ENCODE peak calls at places on chromosomes 2 and 18, in seven cellular contexts. One of them, this sample, is unnamed.

GRCh38 chr2:31138037-31138962 is at the start of gene GALNT14:
- DNase-seq in astrocyte of the spinal cord: peak
- DNase-seq in lower lobe of right lung: peak
- DNase-seq in endothelial cell: peak
- DNase-seq in neural crest cell: peak
- DNase-seq in nephron progenitor cell: peak
- DNase-seq in chondrocyte: no peak
- DNase-seq in this sample: peak

GRCh38 chr2:168490015-168490874 is 34.2 kb downstream of the CERS6 start:
- DNase-seq in astrocyte of the spinal cord: peak
- DNase-seq in lower lobe of right lung: no peak
- DNase-seq in endothelial cell: no peak
- DNase-seq in neural crest cell: no peak
- DNase-seq in nephron progenitor cell: no peak
- DNase-seq in chondrocyte: no peak
- DNase-seq in this sample: peak

GRCh38 chr18:61581578-61582204 is 248.5 kb downstream of the CDH20 start:
- DNase-seq in astrocyte of the spinal cord: peak
- DNase-seq in lower lobe of right lung: peak
- DNase-seq in endothelial cell: peak
- DNase-seq in neural crest cell: peak
- DNase-seq in nephron progenitor cell: peak
- DNase-seq in chondrocyte: no peak
- DNase-seq in this sample: peak

GRCh38 chr2:207847807-207848544 is 78.3 kb upstream of the FZD5 start:
- DNase-seq in astrocyte of the spinal cord: peak
- DNase-seq in lower lobe of right lung: peak
- DNase-seq in endothelial cell: no peak
- DNase-seq in neural crest cell: no peak
- DNase-seq in nephron progenitor cell: no peak
- DNase-seq in chondrocyte: no peak
- DNase-seq in this sample: peak

GRCh38 chr2:236338495-236339184 is 74.4 kb upstream of the ASB18 start:
- DNase-seq in astrocyte of the spinal cord: no peak
- DNase-seq in lower lobe of right lung: peak
- DNase-seq in endothelial cell: peak
- DNase-seq in neural crest cell: no peak
- DNase-seq in nephron progenitor cell: peak
- DNase-seq in chondrocyte: no peak
- DNase-seq in this sample: no peak

GRCh38 chr2:224976629-224977525 is 65.4 kb downstream of the DOCK10 start:
- DNase-seq in astrocyte of the spinal cord: no peak
- DNase-seq in lower lobe of right lung: no peak
- DNase-seq in endothelial cell: no peak
- DNase-seq in neural crest cell: no peak
- DNase-seq in nephron progenitor cell: no peak
- DNase-seq in chondrocyte: no peak
- DNase-seq in this sample: no peak

GRCh38 chr18:40133253-40133652 is 1821.8 kb upstream of the PIK3C3 start:
- DNase-seq in astrocyte of the spinal cord: no peak
- DNase-seq in lower lobe of right lung: no peak
- DNase-seq in endothelial cell: no peak
- DNase-seq in neural crest cell: no peak
- DNase-seq in nephron progenitor cell: no peak
- DNase-seq in chondrocyte: no peak
- DNase-seq in this sample: no peak

GRCh38 chr18:68679531-68679930 is 35.4 kb downstream of the TMX3 start:
- DNase-seq in astrocyte of the spinal cord: no peak
- DNase-seq in lower lobe of right lung: no peak
- DNase-seq in endothelial cell: no peak
- DNase-seq in neural crest cell: no peak
- DNase-seq in nephron progenitor cell: no peak
- DNase-seq in chondrocyte: no peak
- DNase-seq in this sample: peak

GRCh38 chr2:223019390-223019930 is 32.5 kb upstream of the KCNE4 start:
- DNase-seq in astrocyte of the spinal cord: no peak
- DNase-seq in lower lobe of right lung: no peak
- DNase-seq in endothelial cell: no peak
- DNase-seq in neural crest cell: no peak
- DNase-seq in nephron progenitor cell: no peak
- DNase-seq in chondrocyte: no peak
- DNase-seq in this sample: no peak

GRCh38 chr2:223020971-223021675 is 30.9 kb upstream of the KCNE4 start:
- DNase-seq in astrocyte of the spinal cord: no peak
- DNase-seq in lower lobe of right lung: no peak
- DNase-seq in endothelial cell: no peak
- DNase-seq in neural crest cell: no peak
- DNase-seq in nephron progenitor cell: no peak
- DNase-seq in chondrocyte: no peak
- DNase-seq in this sample: no peak

GRCh38 chr2:223019987-223020717 is 31.8 kb upstream of the KCNE4 start:
- DNase-seq in astrocyte of the spinal cord: no peak
- DNase-seq in lower lobe of right lung: no peak
- DNase-seq in endothelial cell: no peak
- DNase-seq in neural crest cell: no peak
- DNase-seq in nephron progenitor cell: no peak
- DNase-seq in chondrocyte: no peak
- DNase-seq in this sample: no peak
- TF ChIP-seq CTCF in astrocyte of the spinal cord: no peak
- TF ChIP-seq CTCF in lower lobe of right lung: no peak
- TF ChIP-seq CTCF in endothelial cell: no peak
- TF ChIP-seq CTCF in neural crest cell: no peak
- TF ChIP-seq CTCF in nephron progenitor cell: no peak
- TF ChIP-seq CTCF in chondrocyte: no peak
- TF ChIP-seq CTCF in this sample: peak

DNA sequence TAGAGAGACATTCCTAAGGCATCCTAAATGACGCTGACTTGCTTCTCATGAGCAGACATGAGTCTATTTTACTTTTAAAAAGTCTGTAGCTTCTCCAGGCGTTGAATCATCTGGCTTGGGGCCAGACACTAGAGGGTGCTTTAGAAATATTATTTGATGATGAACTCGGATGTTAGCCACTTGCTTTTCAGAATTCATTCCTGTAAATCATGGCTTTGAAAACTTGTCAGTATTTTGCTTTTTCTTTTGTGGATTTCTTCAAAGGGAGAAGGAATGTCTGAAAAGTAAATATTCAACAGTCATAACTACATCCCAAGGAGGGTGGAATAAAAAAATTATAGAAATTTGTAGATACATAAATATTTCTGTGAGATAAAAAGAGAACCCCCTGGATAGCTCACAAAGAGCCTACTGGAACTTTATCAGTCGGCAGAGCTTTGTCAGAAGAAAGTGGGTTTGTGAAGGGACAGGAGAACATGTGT is 370.8 kb downstream of the OSR1 start:
- DNase-seq in astrocyte of the spinal cord: peak
- DNase-seq in lower lobe of right lung: peak
- DNase-seq in endothelial cell: no peak
- DNase-seq in neural crest cell: no peak
- DNase-seq in nephron progenitor cell: no peak
- DNase-seq in chondrocyte: no peak
- DNase-seq in this sample: peak
- TF ChIP-seq CTCF in astrocyte of the spinal cord: peak
- TF ChIP-seq CTCF in lower lobe of right lung: peak
- TF ChIP-seq CTCF in endothelial cell: no peak
- TF ChIP-seq CTCF in neural crest cell: no peak
- TF ChIP-seq CTCF in nephron progenitor cell: no peak
- TF ChIP-seq CTCF in chondrocyte: peak
- TF ChIP-seq CTCF in this sample: peak

GRCh38 chr2:65113229-65113628 is 16.7 kb downstream of the RAB1A start:
- DNase-seq in astrocyte of the spinal cord: no peak
- DNase-seq in lower lobe of right lung: no peak
- DNase-seq in endothelial cell: no peak
- DNase-seq in neural crest cell: no peak
- DNase-seq in nephron progenitor cell: no peak
- DNase-seq in chondrocyte: no peak
- DNase-seq in this sample: no peak
- TF ChIP-seq CTCF in astrocyte of the spinal cord: no peak
- TF ChIP-seq CTCF in lower lobe of right lung: no peak
- TF ChIP-seq CTCF in endothelial cell: no peak
- TF ChIP-seq CTCF in neural crest cell: no peak
- TF ChIP-seq CTCF in nephron progenitor cell: no peak
- TF ChIP-seq CTCF in chondrocyte: no peak
- TF ChIP-seq CTCF in this sample: no peak

GRCh38 chr2:235302263-235302662 is 191.6 kb upstream of the AGAP1 start:
- DNase-seq in astrocyte of the spinal cord: no peak
- DNase-seq in lower lobe of right lung: no peak
- DNase-seq in endothelial cell: no peak
- DNase-seq in neural crest cell: no peak
- DNase-seq in nephron progenitor cell: no peak
- DNase-seq in chondrocyte: no peak
- DNase-seq in this sample: no peak

GRCh38 chr2:235303499-235304291 is 190.1 kb upstream of the AGAP1 start:
- DNase-seq in astrocyte of the spinal cord: no peak
- DNase-seq in lower lobe of right lung: no peak
- DNase-seq in endothelial cell: no peak
- DNase-seq in neural crest cell: no peak
- DNase-seq in nephron progenitor cell: no peak
- DNase-seq in chondrocyte: no peak
- DNase-seq in this sample: no peak

GRCh38 chr2:235301202-235302076 is 192.4 kb upstream of the AGAP1 start:
- DNase-seq in astrocyte of the spinal cord: no peak
- DNase-seq in lower lobe of right lung: no peak
- DNase-seq in endothelial cell: no peak
- DNase-seq in neural crest cell: no peak
- DNase-seq in nephron progenitor cell: no peak
- DNase-seq in chondrocyte: no peak
- DNase-seq in this sample: no peak

GRCh38 chr2:235295831-235296230 is 198.0 kb upstream of the AGAP1 start:
- DNase-seq in astrocyte of the spinal cord: no peak
- DNase-seq in lower lobe of right lung: no peak
- DNase-seq in endothelial cell: no peak
- DNase-seq in neural crest cell: no peak
- DNase-seq in nephron progenitor cell: no peak
- DNase-seq in chondrocyte: no peak
- DNase-seq in this sample: no peak

GRCh38 chr2:235300368-235301201 is 193.3 kb upstream of the AGAP1 start:
- DNase-seq in astrocyte of the spinal cord: peak
- DNase-seq in lower lobe of right lung: peak
- DNase-seq in endothelial cell: no peak
- DNase-seq in neural crest cell: no peak
- DNase-seq in nephron progenitor cell: no peak
- DNase-seq in chondrocyte: no peak
- DNase-seq in this sample: peak
- TF ChIP-seq CTCF in astrocyte of the spinal cord: no peak
- TF ChIP-seq CTCF in lower lobe of right lung: no peak
- TF ChIP-seq CTCF in endothelial cell: no peak
- TF ChIP-seq CTCF in neural crest cell: no peak
- TF ChIP-seq CTCF in nephron progenitor cell: no peak
- TF ChIP-seq CTCF in chondrocyte: no peak
- TF ChIP-seq CTCF in this sample: no peak

GRCh38 chr2:23618696-23619530 is 233.9 kb downstream of the KLHL29 start:
- DNase-seq in astrocyte of the spinal cord: no peak
- DNase-seq in lower lobe of right lung: peak
- DNase-seq in endothelial cell: no peak
- DNase-seq in neural crest cell: no peak
- DNase-seq in nephron progenitor cell: no peak
- DNase-seq in chondrocyte: peak
- DNase-seq in this sample: no peak
- TF ChIP-seq CTCF in astrocyte of the spinal cord: no peak
- TF ChIP-seq CTCF in lower lobe of right lung: no peak
- TF ChIP-seq CTCF in endothelial cell: no peak
- TF ChIP-seq CTCF in neural crest cell: no peak
- TF ChIP-seq CTCF in nephron progenitor cell: no peak
- TF ChIP-seq CTCF in chondrocyte: no peak
- TF ChIP-seq CTCF in this sample: no peak

GRCh38 chr18:56298935-56299334 is 339.5 kb downstream of the TXNL1 start:
- DNase-seq in astrocyte of the spinal cord: peak
- DNase-seq in lower lobe of right lung: no peak
- DNase-seq in endothelial cell: no peak
- DNase-seq in neural crest cell: no peak
- DNase-seq in nephron progenitor cell: no peak
- DNase-seq in chondrocyte: no peak
- DNase-seq in this sample: peak
- TF ChIP-seq CTCF in astrocyte of the spinal cord: peak
- TF ChIP-seq CTCF in lower lobe of right lung: peak
- TF ChIP-seq CTCF in endothelial cell: no peak
- TF ChIP-seq CTCF in neural crest cell: peak
- TF ChIP-seq CTCF in nephron progenitor cell: no peak
- TF ChIP-seq CTCF in chondrocyte: peak
- TF ChIP-seq CTCF in this sample: peak

GRCh38 chr2:195434346-195434745 is 222.7 kb upstream of the SLC39A10 start:
- DNase-seq in astrocyte of the spinal cord: no peak
- DNase-seq in lower lobe of right lung: no peak
- DNase-seq in endothelial cell: no peak
- DNase-seq in neural crest cell: no peak
- DNase-seq in nephron progenitor cell: no peak
- DNase-seq in chondrocyte: no peak
- DNase-seq in this sample: no peak

GRCh38 chr2:195425328-195425727 is 231.7 kb upstream of the SLC39A10 start:
- DNase-seq in astrocyte of the spinal cord: no peak
- DNase-seq in lower lobe of right lung: no peak
- DNase-seq in endothelial cell: no peak
- DNase-seq in neural crest cell: no peak
- DNase-seq in nephron progenitor cell: no peak
- DNase-seq in chondrocyte: no peak
- DNase-seq in this sample: no peak

GRCh38 chr2:195428673-195429072 is 228.4 kb upstream of the SLC39A10 start:
- DNase-seq in astrocyte of the spinal cord: no peak
- DNase-seq in lower lobe of right lung: no peak
- DNase-seq in endothelial cell: no peak
- DNase-seq in neural crest cell: no peak
- DNase-seq in nephron progenitor cell: no peak
- DNase-seq in chondrocyte: no peak
- DNase-seq in this sample: no peak
- TF ChIP-seq CTCF in astrocyte of the spinal cord: no peak
- TF ChIP-seq CTCF in lower lobe of right lung: no peak
- TF ChIP-seq CTCF in endothelial cell: no peak
- TF ChIP-seq CTCF in neural crest cell: no peak
- TF ChIP-seq CTCF in nephron progenitor cell: no peak
- TF ChIP-seq CTCF in chondrocyte: no peak
- TF ChIP-seq CTCF in this sample: no peak

DNA sequence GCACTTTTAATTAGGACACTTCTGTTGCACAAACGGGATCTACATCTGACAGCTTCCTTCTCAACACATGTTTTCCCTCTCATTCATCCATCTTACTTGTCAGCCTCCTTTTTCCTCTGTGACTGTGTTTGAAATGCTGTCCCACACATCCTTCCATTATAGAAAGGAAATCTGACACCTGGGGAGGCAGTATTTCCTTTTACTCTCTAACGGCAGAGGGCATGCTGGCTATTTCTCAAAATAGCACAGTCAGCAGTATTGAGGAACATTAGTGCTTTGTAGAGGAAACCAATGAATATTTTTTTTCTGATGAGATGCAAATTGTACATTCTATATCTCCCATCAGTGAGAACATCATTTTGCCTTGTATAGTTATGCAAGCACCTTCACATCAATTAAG is 668.7 kb downstream of the SLC4A3 start:
- DNase-seq in astrocyte of the spinal cord: no peak
- DNase-seq in lower lobe of right lung: no peak
- DNase-seq in endothelial cell: no peak
- DNase-seq in neural crest cell: no peak
- DNase-seq in nephron progenitor cell: peak
- DNase-seq in chondrocyte: no peak
- DNase-seq in this sample: peak
- TF ChIP-seq CTCF in astrocyte of the spinal cord: no peak
- TF ChIP-seq CTCF in lower lobe of right lung: no peak
- TF ChIP-seq CTCF in endothelial cell: no peak
- TF ChIP-seq CTCF in neural crest cell: no peak
- TF ChIP-seq CTCF in nephron progenitor cell: no peak
- TF ChIP-seq CTCF in chondrocyte: peak
- TF ChIP-seq CTCF in this sample: peak